ENCODE peak calls at places on chromosomes 16 and 17, in four cellular contexts. One of them, this sample, is unnamed. For H3K9me3, the result is how much of the 10 kb centered on the place peaks cover.

GRCh38 chr16:4702466-4702808 is 9.1 kb downstream of the NUDT16L1 start:
- DNase-seq in neural progenitor cell: no peak
- DNase-seq in SK-N-SH: no peak
- DNase-seq in PC-3: no peak
- DNase-seq in this sample: no peak

GRCh38 chr16:2854700-2855309 is 3.2 kb downstream of the PRSS22 start:
- DNase-seq in neural progenitor cell: no peak
- DNase-seq in SK-N-SH: peak
- DNase-seq in PC-3: peak
- DNase-seq in this sample: peak

GRCh38 chr17:82840431-82840831 is 609 bp upstream of the ZNF750 start:
- DNase-seq in neural progenitor cell: peak
- DNase-seq in SK-N-SH: no peak
- DNase-seq in PC-3: no peak
- DNase-seq in this sample: no peak

GRCh38 chr17:73650147-73650546 is 5.9 kb upstream of the SDK2 start:
- DNase-seq in neural progenitor cell: peak
- DNase-seq in SK-N-SH: peak
- DNase-seq in PC-3: peak
- DNase-seq in this sample: peak

GRCh38 chr17:67359960-67360817 is 6.2 kb downstream of the PSMD12 start:
- DNase-seq in neural progenitor cell: peak
- DNase-seq in SK-N-SH: peak
- DNase-seq in PC-3: peak
- DNase-seq in this sample: peak

GRCh38 chr17:63474174-63474913 is 2.5 kb upstream of the ACE start:
- DNase-seq in neural progenitor cell: no peak
- DNase-seq in SK-N-SH: no peak
- DNase-seq in PC-3: peak
- DNase-seq in this sample: no peak

GRCh38 chr17:58268326-58268725 is 12.4 kb downstream of the MPO start:
- DNase-seq in neural progenitor cell: no peak
- DNase-seq in SK-N-SH: no peak
- DNase-seq in PC-3: no peak
- DNase-seq in this sample: no peak

GRCh38 chr16:54633943-54634362 is 296.7 kb upstream of the IRX5 start:
- DNase-seq in neural progenitor cell: peak
- DNase-seq in SK-N-SH: no peak
- DNase-seq in PC-3: no peak
- DNase-seq in this sample: peak

GRCh38 chr17:14205992-14206461 is 30.6 kb downstream of the CDRT15 start:
- DNase-seq in neural progenitor cell: no peak
- DNase-seq in SK-N-SH: no peak
- DNase-seq in PC-3: peak
- DNase-seq in this sample: no peak

GRCh38 chr17:76657505-76658386 is 14.2 kb upstream of the ST6GALNAC1 start:
- DNase-seq in neural progenitor cell: no peak
- DNase-seq in SK-N-SH: no peak
- DNase-seq in PC-3: no peak
- DNase-seq in this sample: no peak

GRCh38 chr16:87295259-87295658 is 21.9 kb downstream of the C16orf95 start:
- DNase-seq in neural progenitor cell: peak
- DNase-seq in SK-N-SH: no peak
- DNase-seq in PC-3: peak
- DNase-seq in this sample: peak

GRCh38 chr17:78737332-78737731 is 44.7 kb downstream of the CYTH1 start:
- DNase-seq in neural progenitor cell: no peak
- DNase-seq in SK-N-SH: peak
- DNase-seq in PC-3: peak
- DNase-seq in this sample: no peak

GRCh38 chr16:1669698-1670097 is 8.4 kb upstream of the JPT2 start:
- DNase-seq in neural progenitor cell: no peak
- DNase-seq in SK-N-SH: no peak
- DNase-seq in PC-3: no peak
- DNase-seq in this sample: no peak

GRCh38 chr17:63387941-63388340 is 58.2 kb downstream of the CYB561 start:
- DNase-seq in neural progenitor cell: no peak
- DNase-seq in SK-N-SH: no peak
- DNase-seq in PC-3: no peak
- DNase-seq in this sample: no peak

GRCh38 chr16:28494141-28494851 is at the start of gene APOBR:
- DNase-seq in neural progenitor cell: no peak
- DNase-seq in SK-N-SH: no peak
- DNase-seq in PC-3: no peak
- DNase-seq in this sample: peak

GRCh38 chr17:77723909-77724875 is 234.3 kb upstream of the TNRC6C start:
- DNase-seq in neural progenitor cell: no peak
- DNase-seq in SK-N-SH: no peak
- DNase-seq in PC-3: no peak
- DNase-seq in this sample: no peak

GRCh38 chr16:46903255-46903905 is 19.2 kb downstream of the GPT2 start:
- DNase-seq in neural progenitor cell: no peak
- DNase-seq in SK-N-SH: no peak
- DNase-seq in PC-3: no peak
- DNase-seq in this sample: no peak

GRCh38 chr16:10009691-10010090 is 172.5 kb downstream of the GRIN2A start:
- DNase-seq in neural progenitor cell: no peak
- DNase-seq in SK-N-SH: no peak
- DNase-seq in PC-3: no peak
- DNase-seq in this sample: no peak

GRCh38 chr17:80428796-80429195 is 13.8 kb downstream of the ENDOV start:
- DNase-seq in neural progenitor cell: no peak
- DNase-seq in SK-N-SH: no peak
- DNase-seq in PC-3: no peak
- DNase-seq in this sample: no peak

GRCh38 chr17:77363821-77364361 is 223.1 kb downstream of the SEC14L1 start:
- DNase-seq in neural progenitor cell: no peak
- DNase-seq in SK-N-SH: peak
- DNase-seq in PC-3: no peak
- DNase-seq in this sample: no peak

GRCh38 chr17:30433514-30433913 is 43.7 kb upstream of the GOSR1 start:
- DNase-seq in neural progenitor cell: no peak
- DNase-seq in SK-N-SH: no peak
- DNase-seq in PC-3: peak
- DNase-seq in this sample: no peak

GRCh38 chr17:78347453-78347852 is 12.4 kb downstream of the SOCS3 start:
- DNase-seq in neural progenitor cell: no peak
- DNase-seq in SK-N-SH: no peak
- DNase-seq in PC-3: no peak
- DNase-seq in this sample: no peak

GRCh38 chr16:69924041-69924775 is 26.9 kb upstream of the CLEC18A start:
- DNase-seq in neural progenitor cell: no peak
- DNase-seq in SK-N-SH: no peak
- DNase-seq in PC-3: no peak
- DNase-seq in this sample: no peak

GRCh38 chr16:27347930-27348685 is 34.3 kb downstream of the IL4R start:
- DNase-seq in neural progenitor cell: no peak
- DNase-seq in SK-N-SH: peak
- DNase-seq in PC-3: no peak
- DNase-seq in this sample: no peak
- H3K9me3 ChIP-seq in neural progenitor cell: under half
- H3K9me3 ChIP-seq in SK-N-SH: under half
- H3K9me3 ChIP-seq in PC-3: under half
- H3K9me3 ChIP-seq in this sample: under half

DNA sequence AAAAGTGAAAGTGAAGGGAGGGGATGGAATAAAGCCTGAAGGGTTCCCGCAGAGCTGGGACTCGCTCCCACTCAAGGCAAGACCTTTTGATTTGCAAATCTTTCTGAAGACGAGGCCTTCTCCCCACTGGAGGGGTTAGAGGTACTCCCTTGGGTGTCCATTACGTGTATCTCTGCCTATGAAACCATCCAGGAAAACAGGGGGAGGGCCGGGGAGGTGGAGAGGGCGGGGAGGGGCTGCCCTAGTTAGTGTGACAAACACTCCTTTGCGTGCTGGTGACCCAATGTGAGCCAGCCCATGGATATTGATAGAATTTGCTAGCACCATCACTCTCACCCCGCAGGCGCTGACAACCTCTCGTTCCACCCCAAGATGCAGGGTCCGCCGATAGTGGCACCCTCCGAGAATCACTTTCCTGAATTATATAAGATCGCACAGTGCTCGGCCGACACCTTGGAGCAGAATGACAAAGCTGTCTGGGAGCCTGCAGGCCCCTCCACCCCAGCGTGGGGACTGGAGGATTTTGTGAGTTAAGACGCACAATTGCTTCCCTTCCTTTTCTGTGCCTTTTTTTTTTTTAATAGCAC is 155.1 kb downstream of the C16orf78 start:
- DNase-seq in neural progenitor cell: no peak
- DNase-seq in SK-N-SH: peak
- DNase-seq in PC-3: no peak
- DNase-seq in this sample: no peak
- H3K4me2 ChIP-seq in neural progenitor cell: peak
- H3K4me2 ChIP-seq in SK-N-SH: peak
- H3K4me2 ChIP-seq in PC-3: peak
- H3K4me2 ChIP-seq in this sample: no peak

GRCh38 chr17:44987194-44987882 is 19.2 kb upstream of the C1QL1 start:
- DNase-seq in neural progenitor cell: peak
- DNase-seq in SK-N-SH: no peak
- DNase-seq in PC-3: no peak
- DNase-seq in this sample: no peak
- TF ChIP-seq EZH2phosphoT487 in neural progenitor cell: no peak
- TF ChIP-seq EZH2phosphoT487 in SK-N-SH: no peak
- TF ChIP-seq EZH2phosphoT487 in PC-3: no peak
- TF ChIP-seq EZH2phosphoT487 in this sample: no peak

DNA sequence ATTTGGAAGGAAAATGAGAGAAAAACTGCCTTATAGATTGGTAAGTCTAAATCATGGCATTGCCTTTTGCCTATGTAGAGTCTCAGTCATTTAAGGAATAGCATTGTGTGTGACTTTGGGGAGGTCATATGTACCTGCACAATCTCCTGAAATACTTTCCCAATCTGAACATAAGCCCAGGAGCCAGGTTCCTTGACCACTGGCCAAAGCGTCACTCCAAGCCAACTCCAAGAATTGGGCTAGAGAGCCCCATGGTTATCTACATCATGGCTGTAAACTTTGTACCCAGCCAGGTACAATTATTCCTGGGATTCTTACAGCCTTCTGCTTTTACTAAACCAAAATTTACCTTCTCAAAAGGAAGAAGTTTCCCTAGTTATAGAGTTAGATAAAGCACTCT is 40.8 kb upstream of the MED13 start:
- DNase-seq in neural progenitor cell: no peak
- DNase-seq in SK-N-SH: no peak
- DNase-seq in PC-3: no peak
- DNase-seq in this sample: no peak
- H3K9me3 ChIP-seq in neural progenitor cell: under half
- H3K9me3 ChIP-seq in SK-N-SH: under half
- H3K9me3 ChIP-seq in PC-3: under half
- H3K9me3 ChIP-seq in this sample: under half

GRCh38 chr17:40364906-40365305 is 369 bp upstream of the GJD3 start:
- DNase-seq in neural progenitor cell: no peak
- DNase-seq in SK-N-SH: no peak
- DNase-seq in PC-3: no peak
- DNase-seq in this sample: no peak

GRCh38 chr17:40364121-40364861 is at the start of gene GJD3:
- DNase-seq in neural progenitor cell: peak
- DNase-seq in SK-N-SH: peak
- DNase-seq in PC-3: no peak
- DNase-seq in this sample: no peak

GRCh38 chr17:40366861-40367518 is 2.5 kb upstream of the GJD3 start:
- DNase-seq in neural progenitor cell: no peak
- DNase-seq in SK-N-SH: no peak
- DNase-seq in PC-3: no peak
- DNase-seq in this sample: no peak

GRCh38 chr17:40363480-40363838 is 1.1 kb downstream of the GJD3 start:
- DNase-seq in neural progenitor cell: peak
- DNase-seq in SK-N-SH: no peak
- DNase-seq in PC-3: no peak
- DNase-seq in this sample: no peak

GRCh38 chr17:40366076-40366860 is 1.7 kb upstream of the GJD3 start:
- DNase-seq in neural progenitor cell: no peak
- DNase-seq in SK-N-SH: no peak
- DNase-seq in PC-3: no peak
- DNase-seq in this sample: no peak
- H3K4me2 ChIP-seq in neural progenitor cell: no peak
- H3K4me2 ChIP-seq in SK-N-SH: no peak
- H3K4me2 ChIP-seq in PC-3: no peak
- H3K4me2 ChIP-seq in this sample: no peak

GRCh38 chr16:51853586-51853985 is 693.4 kb downstream of the TOX3 start:
- DNase-seq in neural progenitor cell: peak
- DNase-seq in SK-N-SH: no peak
- DNase-seq in PC-3: no peak
- DNase-seq in this sample: no peak
- TF ChIP-seq EZH2phosphoT487 in neural progenitor cell: no peak
- TF ChIP-seq EZH2phosphoT487 in SK-N-SH: no peak
- TF ChIP-seq EZH2phosphoT487 in PC-3: no peak
- TF ChIP-seq EZH2phosphoT487 in this sample: no peak

GRCh38 chr17:27155866-27156265 is 138.0 kb upstream of the WSB1 start:
- DNase-seq in neural progenitor cell: no peak
- DNase-seq in SK-N-SH: no peak
- DNase-seq in PC-3: no peak
- DNase-seq in this sample: no peak
- H3K9me3 ChIP-seq in neural progenitor cell: under half
- H3K9me3 ChIP-seq in SK-N-SH: under half
- H3K9me3 ChIP-seq in PC-3: under half
- H3K9me3 ChIP-seq in this sample: under half

GRCh38 chr17:68462381-68463210 is 5.3 kb upstream of the WIPI1 start:
- DNase-seq in neural progenitor cell: peak
- DNase-seq in SK-N-SH: peak
- DNase-seq in PC-3: peak
- DNase-seq in this sample: peak
- H3K4me2 ChIP-seq in neural progenitor cell: no peak
- H3K4me2 ChIP-seq in SK-N-SH: peak
- H3K4me2 ChIP-seq in PC-3: peak
- H3K4me2 ChIP-seq in this sample: peak